ENCODE peak calls at places on chromosomes 2 and 18, in ten cellular contexts. One of them, this sample, is unnamed.
A peak's percentile ranks its signal among the peaks of the same experiment; 100 is the strongest.

GRCh38 chr2:223764796-223765195 is 72.6 kb downstream of the AP1S3 start:
- DNase-seq in right lobe of liver: no peak
- DNase-seq in adipocyte: no peak
- DNase-seq in lung: no peak
- DNase-seq in fibroblast of lung: no peak
- DNase-seq in neuronal stem cell: no peak
- DNase-seq in BJ: no peak
- DNase-seq in Karpas-422: no peak
- DNase-seq in thyroid gland: no peak
- DNase-seq in body of pancreas: no peak
- DNase-seq in this sample: no peak

GRCh38 chr18:70289351-70290330 is 796 bp downstream of the SOCS6 start:
- DNase-seq in right lobe of liver: peak; percentile 62
- DNase-seq in adipocyte: peak; percentile 72
- DNase-seq in lung: no peak
- DNase-seq in fibroblast of lung: peak; percentile 46
- DNase-seq in neuronal stem cell: peak; percentile 36
- DNase-seq in BJ: no peak
- DNase-seq in Karpas-422: no peak
- DNase-seq in thyroid gland: peak; percentile 49
- DNase-seq in body of pancreas: peak; percentile 20
- DNase-seq in this sample: peak; percentile 93

GRCh38 chr2:348517-348916 is 60.6 kb upstream of the ALKAL2 start:
- DNase-seq in right lobe of liver: no peak
- DNase-seq in adipocyte: no peak
- DNase-seq in lung: no peak
- DNase-seq in fibroblast of lung: peak; percentile 74
- DNase-seq in neuronal stem cell: no peak
- DNase-seq in BJ: no peak
- DNase-seq in Karpas-422: no peak
- DNase-seq in thyroid gland: no peak
- DNase-seq in body of pancreas: peak; percentile 11
- DNase-seq in this sample: no peak

GRCh38 chr2:76861708-76862107 is 660.5 kb downstream of the LRRTM4 start:
- DNase-seq in right lobe of liver: no peak
- DNase-seq in adipocyte: no peak
- DNase-seq in lung: no peak
- DNase-seq in fibroblast of lung: peak; percentile 0
- DNase-seq in neuronal stem cell: no peak
- DNase-seq in BJ: no peak
- DNase-seq in Karpas-422: no peak
- DNase-seq in thyroid gland: no peak
- DNase-seq in body of pancreas: no peak
- DNase-seq in this sample: no peak

GRCh38 chr2:187482796-187483195 is 34.7 kb upstream of the CALCRL start:
- DNase-seq in right lobe of liver: no peak
- DNase-seq in adipocyte: no peak
- DNase-seq in lung: no peak
- DNase-seq in fibroblast of lung: no peak
- DNase-seq in neuronal stem cell: no peak
- DNase-seq in BJ: no peak
- DNase-seq in Karpas-422: no peak
- DNase-seq in thyroid gland: no peak
- DNase-seq in body of pancreas: no peak
- DNase-seq in this sample: no peak

GRCh38 chr2:1841903-1842791 is 97.8 kb upstream of the PXDN start:
- DNase-seq in right lobe of liver: no peak
- DNase-seq in adipocyte: no peak
- DNase-seq in lung: no peak
- DNase-seq in fibroblast of lung: no peak
- DNase-seq in neuronal stem cell: no peak
- DNase-seq in BJ: no peak
- DNase-seq in Karpas-422: no peak
- DNase-seq in thyroid gland: no peak
- DNase-seq in body of pancreas: no peak
- DNase-seq in this sample: peak; percentile 53

GRCh38 chr18:9619990-9620389 is 5.6 kb upstream of the PPP4R1 start:
- DNase-seq in right lobe of liver: no peak
- DNase-seq in adipocyte: peak; percentile 60
- DNase-seq in lung: no peak
- DNase-seq in fibroblast of lung: peak; percentile 54
- DNase-seq in neuronal stem cell: no peak
- DNase-seq in BJ: no peak
- DNase-seq in Karpas-422: peak; percentile 25
- DNase-seq in thyroid gland: no peak
- DNase-seq in body of pancreas: no peak
- DNase-seq in this sample: no peak

GRCh38 chr2:20425371-20425881 is 21.4 kb upstream of the RHOB start:
- DNase-seq in right lobe of liver: no peak
- DNase-seq in adipocyte: no peak
- DNase-seq in lung: no peak
- DNase-seq in fibroblast of lung: peak; percentile 72
- DNase-seq in neuronal stem cell: no peak
- DNase-seq in BJ: no peak
- DNase-seq in Karpas-422: no peak
- DNase-seq in thyroid gland: no peak
- DNase-seq in body of pancreas: no peak
- DNase-seq in this sample: peak; percentile 86

GRCh38 chr2:85851253-85851955 is 37.4 kb downstream of the ST3GAL5 start:
- DNase-seq in right lobe of liver: no peak
- DNase-seq in adipocyte: peak; percentile 44
- DNase-seq in lung: no peak
- DNase-seq in fibroblast of lung: no peak
- DNase-seq in neuronal stem cell: no peak
- DNase-seq in BJ: peak; percentile 47
- DNase-seq in Karpas-422: no peak
- DNase-seq in thyroid gland: no peak
- DNase-seq in body of pancreas: no peak
- DNase-seq in this sample: no peak

GRCh38 chr2:75047189-75047812 is 88.9 kb downstream of the POLE4 start:
- DNase-seq in right lobe of liver: no peak
- DNase-seq in adipocyte: peak; percentile 49
- DNase-seq in lung: no peak
- DNase-seq in fibroblast of lung: peak; percentile 76
- DNase-seq in neuronal stem cell: no peak
- DNase-seq in BJ: no peak
- DNase-seq in Karpas-422: no peak
- DNase-seq in thyroid gland: no peak
- DNase-seq in body of pancreas: no peak
- DNase-seq in this sample: no peak

DNA sequence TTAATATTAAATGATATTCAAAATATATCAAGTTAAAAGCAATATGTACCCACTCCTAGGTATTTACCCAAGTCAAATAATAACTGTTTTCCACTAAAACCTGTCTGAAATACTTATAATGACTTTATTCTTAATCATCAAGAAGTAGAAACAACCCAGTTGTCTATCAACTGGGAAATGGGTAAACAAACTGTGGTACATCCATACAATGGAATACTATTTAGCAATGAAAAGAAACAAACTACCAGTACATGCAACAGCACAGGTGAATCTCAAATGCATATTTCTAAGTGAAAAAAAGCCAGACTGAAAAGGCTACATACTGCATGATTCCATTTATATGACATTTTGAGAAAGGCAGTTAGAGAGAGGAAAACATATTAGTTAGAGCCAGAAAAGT is 559.9 kb downstream of the MBD2 start:
- DNase-seq in right lobe of liver: no peak
- DNase-seq in adipocyte: no peak
- DNase-seq in lung: no peak
- DNase-seq in fibroblast of lung: no peak
- DNase-seq in neuronal stem cell: no peak
- DNase-seq in BJ: no peak
- DNase-seq in Karpas-422: no peak
- DNase-seq in thyroid gland: no peak
- DNase-seq in body of pancreas: no peak
- DNase-seq in this sample: no peak
- H3K27me3 ChIP-seq in right lobe of liver: no peaks in the 10 kb centered on the region
- H3K27me3 ChIP-seq in adipocyte: no peaks in the 10 kb centered on the region
- H3K27me3 ChIP-seq in lung: no peaks in the 10 kb centered on the region
- H3K27me3 ChIP-seq in fibroblast of lung: no peaks in the 10 kb centered on the region
- H3K27me3 ChIP-seq in neuronal stem cell: no peaks in the 10 kb centered on the region
- H3K27me3 ChIP-seq in BJ: no peaks in the 10 kb centered on the region
- H3K27me3 ChIP-seq in Karpas-422: no peaks in the 10 kb centered on the region
- H3K27me3 ChIP-seq in thyroid gland: no peaks in the 10 kb centered on the region
- H3K27me3 ChIP-seq in body of pancreas: no peaks in the 10 kb centered on the region
- H3K27me3 ChIP-seq in this sample: no peaks in the 10 kb centered on the region

GRCh38 chr2:221371347-221371746 is 200.8 kb downstream of the EPHA4 start:
- DNase-seq in right lobe of liver: no peak
- DNase-seq in adipocyte: no peak
- DNase-seq in lung: no peak
- DNase-seq in fibroblast of lung: no peak
- DNase-seq in neuronal stem cell: no peak
- DNase-seq in BJ: no peak
- DNase-seq in Karpas-422: no peak
- DNase-seq in thyroid gland: no peak
- DNase-seq in body of pancreas: no peak
- DNase-seq in this sample: no peak

GRCh38 chr2:221370942-221371221 is 201.2 kb downstream of the EPHA4 start:
- DNase-seq in right lobe of liver: no peak
- DNase-seq in adipocyte: no peak
- DNase-seq in lung: no peak
- DNase-seq in fibroblast of lung: no peak
- DNase-seq in neuronal stem cell: no peak
- DNase-seq in BJ: no peak
- DNase-seq in Karpas-422: no peak
- DNase-seq in thyroid gland: no peak
- DNase-seq in body of pancreas: no peak
- DNase-seq in this sample: no peak

GRCh38 chr2:221374234-221374633 is 197.9 kb downstream of the EPHA4 start:
- DNase-seq in right lobe of liver: no peak
- DNase-seq in adipocyte: no peak
- DNase-seq in lung: no peak
- DNase-seq in fibroblast of lung: no peak
- DNase-seq in neuronal stem cell: no peak
- DNase-seq in BJ: no peak
- DNase-seq in Karpas-422: no peak
- DNase-seq in thyroid gland: no peak
- DNase-seq in body of pancreas: no peak
- DNase-seq in this sample: no peak

GRCh38 chr2:221370076-221370941 is 201.8 kb downstream of the EPHA4 start:
- DNase-seq in right lobe of liver: no peak
- DNase-seq in adipocyte: no peak
- DNase-seq in lung: no peak
- DNase-seq in fibroblast of lung: no peak
- DNase-seq in neuronal stem cell: no peak
- DNase-seq in BJ: no peak
- DNase-seq in Karpas-422: no peak
- DNase-seq in thyroid gland: no peak
- DNase-seq in body of pancreas: no peak
- DNase-seq in this sample: no peak

DNA sequence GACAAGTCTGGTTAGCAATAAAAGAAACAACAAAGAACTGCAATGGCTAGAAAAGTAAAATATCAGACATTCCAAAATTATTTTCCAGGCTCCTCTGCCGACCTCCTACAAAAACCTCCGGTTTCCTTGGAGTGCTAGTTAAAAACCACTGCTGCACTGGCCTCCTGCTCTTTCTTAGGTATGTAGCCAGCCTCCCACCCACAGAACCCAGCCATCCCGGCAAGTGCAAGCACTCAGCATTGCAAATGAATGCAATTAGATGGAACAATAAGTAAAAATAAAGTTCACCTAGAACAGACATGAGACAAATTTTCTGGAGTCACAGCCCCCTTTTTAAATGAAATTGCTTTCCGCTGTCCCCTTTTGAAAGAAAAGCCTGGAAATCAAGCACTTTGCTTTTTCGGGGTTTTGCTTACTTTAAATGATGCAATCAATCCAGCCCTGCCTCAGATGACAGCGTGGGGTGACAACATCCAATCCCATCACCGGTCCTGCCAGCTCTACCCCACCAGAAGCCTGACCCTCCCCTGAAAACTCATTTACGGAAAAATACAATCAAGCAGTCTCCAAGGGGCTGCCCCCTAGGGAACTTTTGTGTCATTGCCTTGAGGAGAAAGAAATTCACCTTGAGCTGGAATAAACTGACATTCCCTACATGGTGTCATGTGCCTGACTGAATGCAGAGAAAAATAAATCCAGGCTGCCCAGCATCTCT is 199.8 kb downstream of the EPHA4 start:
- DNase-seq in right lobe of liver: no peak
- DNase-seq in adipocyte: peak; percentile 12
- DNase-seq in lung: no peak
- DNase-seq in fibroblast of lung: peak; percentile 32
- DNase-seq in neuronal stem cell: peak; percentile 27
- DNase-seq in BJ: no peak
- DNase-seq in Karpas-422: no peak
- DNase-seq in thyroid gland: no peak
- DNase-seq in body of pancreas: no peak
- DNase-seq in this sample: peak; percentile 26
- H3K4me3 ChIP-seq in right lobe of liver: no peak overlapping the region
- H3K4me3 ChIP-seq in adipocyte: peak overlapping the region; percentile 16
- H3K4me3 ChIP-seq in lung: no peak overlapping the region
- H3K4me3 ChIP-seq in fibroblast of lung: no peak overlapping the region
- H3K4me3 ChIP-seq in neuronal stem cell: no peak overlapping the region
- H3K4me3 ChIP-seq in BJ: no peak overlapping the region
- H3K4me3 ChIP-seq in Karpas-422: no peak overlapping the region
- H3K4me3 ChIP-seq in thyroid gland: no peak overlapping the region
- H3K4me3 ChIP-seq in body of pancreas: no peak overlapping the region
- H3K4me3 ChIP-seq in this sample: no peak overlapping the region

GRCh38 chr2:174325932-174326879 is 8.5 kb upstream of the SP9 start:
- DNase-seq in right lobe of liver: no peak
- DNase-seq in adipocyte: peak; percentile 36
- DNase-seq in lung: no peak
- DNase-seq in fibroblast of lung: no peak
- DNase-seq in neuronal stem cell: peak; percentile 41
- DNase-seq in BJ: no peak
- DNase-seq in Karpas-422: peak; percentile 51
- DNase-seq in thyroid gland: no peak
- DNase-seq in body of pancreas: no peak
- DNase-seq in this sample: peak; percentile 68
- H3K27me3 ChIP-seq in right lobe of liver: peaks cover 22% of the 10 kb centered on the region
- H3K27me3 ChIP-seq in adipocyte: peaks cover 38% of the 10 kb centered on the region
- H3K27me3 ChIP-seq in lung: peaks cover 16% of the 10 kb centered on the region
- H3K27me3 ChIP-seq in fibroblast of lung: peaks cover 63% of the 10 kb centered on the region
- H3K27me3 ChIP-seq in neuronal stem cell: peaks cover 55% of the 10 kb centered on the region
- H3K27me3 ChIP-seq in BJ: peaks cover 38% of the 10 kb centered on the region
- H3K27me3 ChIP-seq in Karpas-422: no peaks in the 10 kb centered on the region
- H3K27me3 ChIP-seq in thyroid gland: peaks cover 52% of the 10 kb centered on the region
- H3K27me3 ChIP-seq in body of pancreas: peaks cover 37% of the 10 kb centered on the region
- H3K27me3 ChIP-seq in this sample: peaks cover 79% of the 10 kb centered on the region

DNA sequence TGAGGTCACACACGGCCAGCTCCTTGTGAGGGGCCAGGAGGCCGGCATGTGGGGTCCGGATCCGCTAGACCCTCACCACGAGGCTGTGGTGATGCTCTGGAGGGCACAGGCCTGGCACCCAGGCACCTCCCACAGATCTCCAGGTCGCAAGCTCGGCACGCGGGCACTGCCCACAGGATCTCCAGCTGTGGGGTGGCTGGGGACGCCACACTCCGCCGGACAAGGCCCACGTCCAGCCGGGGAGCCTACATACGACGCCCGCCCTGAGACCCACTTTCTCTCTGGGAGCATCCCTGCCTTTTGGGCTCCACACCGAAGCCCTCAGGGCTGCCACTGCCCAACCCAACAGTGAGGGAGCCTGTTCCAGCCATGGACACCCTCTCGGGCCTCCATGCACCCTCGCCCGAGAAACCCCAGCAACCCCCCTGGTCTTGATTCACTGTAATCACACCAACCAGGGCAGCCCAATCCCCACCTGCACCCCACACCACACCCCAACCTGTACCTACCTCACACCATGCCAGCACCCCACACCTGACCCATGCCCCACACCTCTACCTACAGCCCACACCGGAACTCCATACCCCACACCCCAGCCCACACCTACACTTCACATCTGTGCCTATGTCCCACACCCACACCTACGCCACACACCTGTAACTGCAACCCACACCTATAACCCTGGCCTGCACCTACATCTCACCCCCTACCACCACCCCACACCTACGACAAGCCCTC is 33.9 kb downstream of the SLC66A2 start:
- DNase-seq in right lobe of liver: peak; percentile 31
- DNase-seq in adipocyte: no peak
- DNase-seq in lung: no peak
- DNase-seq in fibroblast of lung: no peak
- DNase-seq in neuronal stem cell: no peak
- DNase-seq in BJ: no peak
- DNase-seq in Karpas-422: no peak
- DNase-seq in thyroid gland: no peak
- DNase-seq in body of pancreas: peak; percentile 1
- DNase-seq in this sample: peak; percentile 62
- H3K4me3 ChIP-seq in right lobe of liver: no peak overlapping the region
- H3K4me3 ChIP-seq in adipocyte: no peak overlapping the region
- H3K4me3 ChIP-seq in lung: no peak overlapping the region
- H3K4me3 ChIP-seq in fibroblast of lung: no peak overlapping the region
- H3K4me3 ChIP-seq in neuronal stem cell: peak overlapping the region; percentile 40
- H3K4me3 ChIP-seq in BJ: no peak overlapping the region
- H3K4me3 ChIP-seq in Karpas-422: no peak overlapping the region
- H3K4me3 ChIP-seq in thyroid gland: no peak overlapping the region
- H3K4me3 ChIP-seq in body of pancreas: no peak overlapping the region
- H3K4me3 ChIP-seq in this sample: no peak overlapping the region